ENCODE peak calls at places on chromosomes 1 and 21, in five cellular contexts. Y is AG10803; Z is mesothelial cell of epicardium; E is lung; P is CD4-positive, alpha-beta T cell. I is an unnamed sample.

GRCh38 chr1:27598902-27599528 is 4.9 kb downstream of the AHDC1 start:
- DNase-seq in Y (peak), Z (no peak), E (peak), P (no peak), I (no peak)

GRCh38 chr1:204692320-204692851 is 6.8 kb upstream of the LRRN2 start:
- DNase-seq in Y (no peak), Z (no peak), E (no peak), P (no peak), I (no peak)

GRCh38 chr1:184387069-184387870 is 441 bp downstream of the C1orf21 start:
- DNase-seq in Y (no peak), Z (peak), E (peak), P (peak), I (no peak)

GRCh38 chr1:147496571-147496970 is 44.7 kb upstream of the BCL9 start:
- DNase-seq in Y (peak), Z (no peak), E (peak), P (no peak), I (no peak)

GRCh38 chr1:39044762-39045161 is 18.6 kb downstream of the NDUFS5 start:
- DNase-seq in Y (no peak), Z (no peak), E (no peak), P (no peak), I (no peak)

GRCh38 chr21:37945036-37945435 is 28.8 kb upstream of the KCNJ6 start:
- DNase-seq in Y (no peak), Z (no peak), E (no peak), P (no peak), I (no peak)

GRCh38 chr1:183480971-183481431 is 8.7 kb downstream of the SMG7 start:
- DNase-seq in Y (peak), Z (no peak), E (no peak), P (no peak), I (no peak)

GRCh38 chr1:103084176-103084575 is 24.1 kb downstream of the COL11A1 start:
- DNase-seq in Y (no peak), Z (no peak), E (no peak), P (no peak), I (no peak)

GRCh38 chr1:168341576-168341975 is 60.9 kb downstream of the TBX19 start:
- DNase-seq in Y (peak), Z (no peak), E (no peak), P (no peak), I (no peak)

GRCh38 chr1:40592107-40592773 is 60.8 kb downstream of the ZNF684 start:
- DNase-seq in Y (peak), Z (no peak), E (no peak), P (no peak), I (no peak)

GRCh38 chr1:173733912-173734311 is 19.1 kb downstream of the KLHL20 start:
- DNase-seq in Y (no peak), Z (no peak), E (no peak), P (no peak), I (no peak)

GRCh38 chr1:66330711-66331110 is 203.2 kb upstream of the SGIP1 start:
- DNase-seq in Y (peak), Z (no peak), E (no peak), P (no peak), I (no peak)

GRCh38 chr1:30816211-30817082 is 58.9 kb upstream of the LAPTM5 start:
- DNase-seq in Y (peak), Z (peak), E (no peak), P (no peak), I (no peak)

GRCh38 chr1:229693124-229693523 is 67.1 kb downstream of the URB2 start:
- DNase-seq in Y (no peak), Z (no peak), E (no peak), P (no peak), I (no peak)

GRCh38 chr1:8370928-8371327 is 53.0 kb downstream of the SLC45A1 start:
- DNase-seq in Y (peak), Z (no peak), E (no peak), P (no peak), I (no peak)

GRCh38 chr1:75543705-75544104 is 67.2 kb downstream of the SLC44A5 start:
- DNase-seq in Y (no peak), Z (no peak), E (no peak), P (no peak), I (no peak)

GRCh38 chr1:93525431-93525830 is 77.5 kb downstream of the FNBP1L start:
- DNase-seq in Y (no peak), Z (no peak), E (no peak), P (no peak), I (no peak)

GRCh38 chr1:241269116-241269515 is 87.9 kb downstream of the RGS7 start:
- DNase-seq in Y (no peak), Z (no peak), E (no peak), P (no peak), I (no peak)

GRCh38 chr1:62286778-62287224 is 32.4 kb downstream of the KANK4 start:
- DNase-seq in Y (no peak), Z (no peak), E (no peak), P (no peak), I (no peak)

GRCh38 chr1:115098979-115099692 is 9.8 kb upstream of the TSPAN2 start:
- DNase-seq in Y (peak), Z (no peak), E (no peak), P (peak), I (peak)

GRCh38 chr1:94819945-94820746 is at the start of gene SLC44A3:
- DNase-seq in Y (peak), Z (peak), E (peak), P (no peak), I (no peak)
- TF ChIP-seq CTCF in Y (no peak), Z (no peak), E (no peak), P (no peak), I (no peak)

DNA sequence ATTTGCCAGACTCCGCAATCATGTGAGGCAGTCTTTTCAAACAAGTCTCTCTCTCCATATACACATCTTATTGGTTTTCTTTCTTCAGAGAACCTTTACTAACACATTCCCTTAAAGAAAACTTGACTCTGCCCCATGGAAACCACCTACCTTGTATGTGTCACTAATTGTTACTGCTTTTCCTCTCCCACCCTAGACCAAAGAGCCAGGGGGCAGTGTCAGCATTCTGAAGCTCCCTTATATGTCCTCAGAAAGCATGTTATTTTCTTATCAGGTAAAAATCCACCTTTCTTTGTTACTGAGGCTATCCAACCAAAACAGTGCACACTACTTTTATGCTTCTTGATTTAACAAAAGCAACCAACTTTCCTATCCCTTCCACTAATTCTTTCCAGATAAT is 98.9 kb upstream of the SLC5A9 start:
- DNase-seq in Y (no peak), Z (no peak), E (no peak), P (no peak), I (no peak)
- TF ChIP-seq CTCF in Y (no peak), Z (no peak), E (no peak), P (no peak), I (no peak)

GRCh38 chr1:211520641-211521040 is 28.7 kb upstream of the RD3 start:
- DNase-seq in Y (no peak), Z (no peak), E (no peak), P (no peak), I (no peak)
- TF ChIP-seq CTCF in Y (no peak), Z (no peak), E (no peak), P (no peak), I (no peak)

GRCh38 chr1:222009105-222009730 is 267.3 kb upstream of the DUSP10 start:
- DNase-seq in Y (no peak), Z (no peak), E (no peak), P (peak), I (no peak)
- TF ChIP-seq CTCF in Y (peak), Z (no peak), E (no peak), P (peak), I (peak)

GRCh38 chr1:43383449-43383848 is 6.2 kb downstream of the MED8 start:
- DNase-seq in Y (no peak), Z (no peak), E (no peak), P (no peak), I (no peak)
- TF ChIP-seq CTCF in Y (no peak), Z (no peak), E (no peak), P (no peak), I (no peak)

DNA sequence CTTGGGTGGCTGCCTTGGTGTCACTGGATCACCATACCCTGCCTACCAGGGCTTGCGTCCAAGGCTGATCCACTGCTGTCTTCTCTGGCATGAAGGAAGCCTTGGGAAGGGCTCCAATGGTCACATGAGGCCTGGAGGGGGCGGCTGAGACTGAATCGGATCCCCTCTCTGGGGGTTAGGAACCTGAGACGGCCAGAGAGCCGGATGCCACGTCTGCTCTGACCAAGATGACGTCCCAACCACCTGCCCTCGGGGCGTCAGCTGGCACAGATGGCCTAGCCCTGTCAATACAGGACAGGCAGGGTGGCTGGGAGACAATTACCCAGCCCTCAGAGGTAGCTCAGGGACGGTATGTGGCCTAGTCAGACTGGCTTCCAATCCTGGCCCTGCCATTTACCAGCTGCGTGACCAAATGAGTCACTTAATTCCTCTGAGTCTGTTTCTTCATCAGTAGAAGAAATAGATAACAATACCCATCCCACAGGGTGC is 5.4 kb downstream of the TRIM62 start:
- DNase-seq in Y (peak), Z (no peak), E (no peak), P (no peak), I (no peak)
- TF ChIP-seq CTCF in Y (no peak), Z (no peak), E (no peak), P (no peak), I (no peak)

DNA sequence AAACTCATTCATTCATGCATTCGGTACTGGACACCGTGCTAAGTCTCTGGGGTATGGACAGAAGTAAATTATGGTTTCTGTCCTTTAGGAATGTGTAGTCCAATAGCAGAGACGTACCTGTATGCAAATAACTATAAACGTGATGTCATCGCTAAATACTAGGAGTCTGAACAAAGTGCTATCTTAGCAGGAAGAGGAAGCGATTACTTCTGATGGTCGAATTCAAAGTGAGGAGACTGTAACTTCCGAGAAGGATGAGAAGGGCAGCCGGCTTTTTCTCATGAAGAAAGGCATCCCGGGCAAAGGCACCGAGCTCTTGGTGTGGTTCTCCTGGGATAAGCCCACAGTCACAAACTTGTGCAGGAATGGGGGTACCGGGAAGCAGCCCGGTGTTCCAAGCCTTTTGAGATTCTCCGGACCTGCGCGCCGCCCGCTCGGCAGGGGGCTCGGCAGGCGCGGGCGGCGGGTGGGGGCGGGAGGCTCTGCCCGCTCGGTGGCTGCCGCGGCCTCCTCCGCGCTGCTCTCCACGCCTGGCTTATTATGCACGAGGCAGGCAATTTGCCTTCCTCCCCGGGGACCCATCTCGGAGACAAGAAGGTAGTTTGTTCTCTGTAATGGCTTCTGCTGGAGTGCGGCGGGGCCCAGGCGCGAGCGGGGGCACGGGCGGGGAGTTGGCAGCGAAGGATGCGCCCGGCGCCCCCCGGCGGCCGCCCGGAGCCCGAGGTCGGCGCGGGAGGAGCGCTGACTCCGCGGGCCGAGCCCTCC is 67.5 kb upstream of the CD1D start:
- DNase-seq in Y (peak), Z (peak), E (no peak), P (no peak), I (no peak)
- TF ChIP-seq CTCF in Y (peak), Z (peak), E (peak), P (peak), I (peak)

GRCh38 chr1:235947989-235948388 is 81.3 kb upstream of the LYST start:
- DNase-seq in Y (no peak), Z (no peak), E (no peak), P (no peak), I (no peak)

GRCh38 chr1:235943581-235944114 is 76.9 kb upstream of the LYST start:
- DNase-seq in Y (peak), Z (no peak), E (no peak), P (no peak), I (no peak)

GRCh38 chr1:235945775-235946565 is 79.3 kb upstream of the LYST start:
- DNase-seq in Y (no peak), Z (no peak), E (peak), P (no peak), I (peak)

GRCh38 chr1:235948774-235949427 is 82.2 kb upstream of the LYST start:
- DNase-seq in Y (no peak), Z (no peak), E (no peak), P (no peak), I (no peak)

GRCh38 chr1:235946570-235946981 is 79.9 kb upstream of the LYST start:
- DNase-seq in Y (peak), Z (no peak), E (no peak), P (no peak), I (no peak)
- TF ChIP-seq CTCF in Y (peak), Z (no peak), E (no peak), P (no peak), I (peak)

DNA sequence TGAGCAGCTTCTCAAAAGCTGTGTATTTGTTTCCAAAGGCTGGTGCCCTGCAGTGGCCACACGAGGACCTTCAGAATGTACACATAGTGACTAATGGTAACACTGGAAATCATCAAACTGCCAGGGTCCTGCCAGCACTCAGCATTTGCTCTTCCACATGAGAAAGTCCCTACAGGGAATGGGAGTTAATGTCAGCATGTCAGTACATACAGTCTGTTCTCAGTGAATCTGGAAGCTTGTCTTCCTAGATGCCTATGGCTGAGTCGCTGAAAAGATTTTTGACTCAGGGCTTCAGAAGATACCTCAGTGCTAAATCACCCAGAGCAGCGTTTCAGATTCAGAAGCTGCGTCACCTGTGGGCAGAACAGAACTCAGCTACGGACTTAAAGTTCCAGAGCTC is 108.2 kb downstream of the CDC7 start:
- DNase-seq in Y (peak), Z (no peak), E (no peak), P (no peak), I (no peak)
- TF ChIP-seq CTCF in Y (no peak), Z (no peak), E (no peak), P (no peak), I (no peak)

I was measured in CD14-positive monocyte.